ENCODE peak calls at places on chromosomes 16 and 17, in seven cellular contexts. U is Right ventricle myocardium superior, H is MM.1S, R is GM12891, G is OCI-LY7, D is skeletal muscle cell, K is T-helper 17 cell. E is an unnamed sample.

GRCh38 chr17:43917348-43918025 is 10.2 kb upstream of the MPP2 start:
- DNase-seq in U (peak; percentile 67), H (peak; percentile 80), R (no peak), G (no peak), D (no peak), K (peak; percentile 27), E (no peak)

GRCh38 chr16:57914244-57915173 is 56.4 kb downstream of the CNGB1 start:
- DNase-seq in U (no peak), H (no peak), R (no peak), G (no peak), D (no peak), K (no peak), E (no peak)

GRCh38 chr17:29176500-29177351 is 3.5 kb downstream of the MYO18A start:
- DNase-seq in U (peak; percentile 70), H (peak; percentile 88), R (peak; percentile 81), G (peak; percentile 78), D (no peak), K (peak; percentile 48), E (peak; percentile 76)

GRCh38 chr16:50213939-50214519 is 52.3 kb upstream of the ADCY7 start:
- DNase-seq in U (no peak), H (peak; percentile 61), R (no peak), G (peak; percentile 55), D (no peak), K (no peak), E (peak; percentile 21)

GRCh38 chr16:77043076-77043475 is 147.9 kb upstream of the MON1B start:
- DNase-seq in U (no peak), H (peak; percentile 18), R (no peak), G (peak; percentile 69), D (peak; percentile 1), K (no peak), E (no peak)

GRCh38 chr16:68146583-68146982 is 61.4 kb downstream of the NFATC3 start:
- DNase-seq in U (no peak), H (no peak), R (no peak), G (no peak), D (peak; percentile 3), K (no peak), E (peak; percentile 46)

GRCh38 chr17:81537343-81537855 is 9.2 kb downstream of the FSCN2 start:
- DNase-seq in U (no peak), H (no peak), R (no peak), G (peak; percentile 58), D (no peak), K (no peak), E (peak; percentile 69)

GRCh38 chr17:27425991-27426390 is 30.3 kb upstream of the KSR1 start:
- DNase-seq in U (no peak), H (no peak), R (no peak), G (no peak), D (no peak), K (no peak), E (no peak)

GRCh38 chr16:53714080-53715050 is 10.4 kb downstream of the FTO start:
- DNase-seq in U (no peak), H (no peak), R (no peak), G (no peak), D (peak; percentile 19), K (no peak), E (no peak)

E was measured in AG08396.